ENCODE peak calls at places on chromosomes 6 and 20, in five cellular contexts. S is pancreas; W is A673; A is CD8-positive, alpha-beta T cell; V is fibroblast of lung. F is an unnamed sample.

GRCh38 chr20:52945862-52946522 is 26.2 kb upstream of the TSHZ2 start:
- DNase-seq in S (no peak), W (no peak), A (no peak), V (no peak), F (no peak)

GRCh38 chr6:131054392-131055250 is 8.4 kb downstream of the EPB41L2 start:
- DNase-seq in S (no peak), W (no peak), A (peak), V (no peak), F (no peak)

GRCh38 chr6:63351995-63352586 is 32.3 kb upstream of the LGSN start:
- DNase-seq in S (no peak), W (peak), A (no peak), V (peak), F (peak)

GRCh38 chr20:38052870-38053269 is 19.3 kb downstream of the RPRD1B start:
- DNase-seq in S (no peak), W (no peak), A (no peak), V (no peak), F (no peak)

GRCh38 chr6:42555477-42556457 is 8.1 kb upstream of the UBR2 start:
- DNase-seq in S (no peak), W (peak), A (no peak), V (peak), F (no peak)

GRCh38 chr6:113596907-113597583 is 260.1 kb upstream of the MARCKS start:
- DNase-seq in S (peak), W (no peak), A (no peak), V (peak), F (no peak)

GRCh38 chr20:63831696-63832686 is 927 bp upstream of the ZBTB46 start:
- DNase-seq in S (peak), W (no peak), A (peak), V (peak), F (no peak)

GRCh38 chr6:52415917-52416628 is 4.1 kb upstream of the EFHC1 start:
- DNase-seq in S (no peak), W (no peak), A (no peak), V (peak), F (no peak)

GRCh38 chr6:33985947-33986346 is 159.9 kb downstream of the GRM4 start:
- DNase-seq in S (no peak), W (no peak), A (no peak), V (no peak), F (no peak)

GRCh38 chr6:35592178-35592577 is 79.5 kb upstream of the TULP1 start:
- DNase-seq in S (no peak), W (no peak), A (no peak), V (no peak), F (no peak)

GRCh38 chr20:22248052-22248667 is 336.2 kb downstream of the FOXA2 start:
- DNase-seq in S (no peak), W (peak), A (no peak), V (no peak), F (no peak)
- TF ChIP-seq CTCF in S (peak), W (peak), A (no peak), V (peak), F (peak)

GRCh38 chr6:139372326-139373153 is 1.9 kb downstream of the CITED2 start:
- DNase-seq in S (no peak), W (peak), A (no peak), V (peak), F (no peak)

GRCh38 chr6:139371421-139372253 is 2.8 kb downstream of the CITED2 start:
- DNase-seq in S (no peak), W (peak), A (no peak), V (peak), F (no peak)

GRCh38 chr6:139369568-139370046 is 4.8 kb downstream of the CITED2 start:
- DNase-seq in S (no peak), W (peak), A (no peak), V (peak), F (no peak)

GRCh38 chr6:139370047-139370706 is 4.3 kb downstream of the CITED2 start:
- DNase-seq in S (no peak), W (peak), A (no peak), V (peak), F (no peak)

GRCh38 chr6:139370707-139371345 is 3.6 kb downstream of the CITED2 start:
- DNase-seq in S (no peak), W (no peak), A (no peak), V (peak), F (no peak)
- H3K4me3 ChIP-seq in S (peak), W (peak), A (no peak), V (peak), F (peak)

GRCh38 chr6:127956260-127956888 is 55.5 kb upstream of the THEMIS start:
- DNase-seq in S (no peak), W (peak), A (no peak), V (peak), F (no peak)
- TF ChIP-seq CTCF in S (no peak), W (no peak), A (no peak), V (peak), F (peak)

DNA sequence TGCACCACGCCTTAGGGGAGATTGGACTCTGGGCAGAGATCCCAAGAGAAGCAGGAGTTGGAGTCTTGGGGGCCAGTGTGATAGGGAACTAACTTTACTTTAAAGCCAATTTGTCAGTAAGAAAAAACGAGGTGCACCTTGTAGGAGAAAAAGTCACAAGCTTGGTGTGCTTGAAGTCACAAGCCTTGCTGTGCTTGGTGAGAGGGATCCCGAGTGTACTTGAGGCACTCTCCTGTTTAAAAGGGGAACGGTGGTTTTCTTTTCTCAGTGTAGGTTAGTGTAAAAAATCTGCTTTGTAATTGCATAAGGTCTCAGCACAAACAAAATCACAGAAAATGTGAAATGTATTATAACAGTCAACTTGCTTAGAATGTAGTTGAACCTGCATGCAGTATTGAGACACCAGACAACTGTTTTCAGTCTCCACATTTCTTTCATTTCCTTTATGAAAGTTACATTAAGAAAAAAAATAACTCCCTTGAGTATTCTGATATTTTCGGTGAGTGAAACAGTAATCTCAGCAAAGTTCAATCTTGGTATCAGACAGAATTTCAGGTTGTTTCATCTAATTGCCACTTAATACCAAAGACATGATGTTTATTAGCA is 111.1 kb upstream of the DUSP22 start:
- DNase-seq in S (no peak), W (no peak), A (no peak), V (no peak), F (no peak)
- H3K4me3 ChIP-seq in S (no peak), W (no peak), A (peak), V (no peak), F (no peak)

GRCh38 chr6:1422290-1422689 is 32.9 kb downstream of the FOXF2 start:
- DNase-seq in S (no peak), W (no peak), A (no peak), V (no peak), F (no peak)

GRCh38 chr6:1423578-1423977 is 34.2 kb downstream of the FOXF2 start:
- DNase-seq in S (no peak), W (no peak), A (no peak), V (no peak), F (no peak)

GRCh38 chr6:1420382-1420781 is 31.0 kb downstream of the FOXF2 start:
- DNase-seq in S (no peak), W (no peak), A (no peak), V (no peak), F (no peak)

GRCh38 chr6:1426416-1426815 is 37.0 kb downstream of the FOXF2 start:
- DNase-seq in S (no peak), W (no peak), A (no peak), V (no peak), F (no peak)

GRCh38 chr6:1424306-1424927 is 35.0 kb downstream of the FOXF2 start:
- DNase-seq in S (peak), W (peak), A (no peak), V (peak), F (peak)
- TF ChIP-seq CTCF in S (peak), W (peak), A (no peak), V (peak), F (peak)

DNA sequence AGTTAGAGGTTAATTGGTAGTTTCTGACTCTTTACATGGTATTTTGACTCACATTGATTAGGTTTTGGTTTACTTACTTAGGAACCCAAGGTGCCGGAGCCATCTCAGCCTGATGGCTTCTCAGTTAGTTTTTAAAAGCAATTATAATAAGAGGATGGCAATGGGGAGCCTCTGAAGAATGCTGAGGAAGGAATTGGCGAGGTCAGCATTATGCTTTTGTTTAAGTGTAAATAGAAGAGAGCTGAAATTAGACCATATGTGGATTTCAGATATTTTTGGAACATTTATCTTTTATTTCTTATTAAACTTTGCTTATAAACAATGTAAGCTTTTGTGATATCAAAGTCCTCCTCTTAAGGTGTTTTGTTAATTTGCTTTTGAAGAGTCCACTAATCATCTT is 77.8 kb downstream of the PLCB4 start:
- DNase-seq in S (no peak), W (no peak), A (no peak), V (no peak), F (no peak)
- H3K4me3 ChIP-seq in S (no peak), W (no peak), A (no peak), V (no peak), F (no peak)

DNA sequence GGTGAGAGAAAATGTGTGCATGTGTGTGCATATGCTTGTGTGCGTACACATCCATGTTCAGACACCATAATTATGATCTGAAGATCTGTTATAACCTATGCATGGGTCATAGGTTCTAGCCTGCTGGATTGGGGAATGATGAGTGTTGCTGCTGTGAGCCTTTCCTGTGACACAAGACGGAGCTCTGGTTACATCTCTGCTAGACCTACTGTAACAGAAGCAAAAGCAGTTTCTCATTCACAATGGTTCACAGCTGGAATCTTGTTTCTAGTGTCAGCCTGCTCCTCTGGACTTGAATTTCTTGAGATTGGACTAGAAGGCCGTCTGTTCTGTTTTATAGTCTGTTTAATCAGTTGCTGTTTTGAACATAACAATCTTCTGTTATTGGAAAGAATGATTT is 40.1 kb downstream of the DEFB114 start:
- DNase-seq in S (no peak), W (peak), A (no peak), V (no peak), F (no peak)
- TF ChIP-seq CTCF in S (no peak), W (no peak), A (no peak), V (no peak), F (no peak)

F was measured in astrocyte of the cerebellum.